ENCODE peak calls at places on chromosomes 11 and 22, in nine cellular contexts. H is activated CD4-positive, CD25-positive, alpha-beta regulatory T cell; I is NCI-H774; F is AG08396; N is immature natural killer cell; T is CD8-positive, alpha-beta memory T cell; X is HTR-8/SVneo; M is left colon; U is hypothalamus. B is an unnamed sample.

GRCh38 chr11:73095613-73096012 is 46.5 kb downstream of the FCHSD2 start:
- DNase-seq in H (no peak), I (no peak), F (no peak), N (no peak), T (no peak), X (no peak), M (no peak), U (no peak), B (no peak)

GRCh38 chr11:83293436-83293732 is 7.2 kb upstream of the CCDC90B start:
- DNase-seq in H (no peak), I (no peak), F (no peak), N (no peak), T (no peak), X (no peak), M (no peak), U (no peak), B (no peak)

GRCh38 chr11:63882555-63883242 is 34.3 kb downstream of the RCOR2 start:
- DNase-seq in H (no peak), I (no peak), F (no peak), N (peak), T (peak), X (no peak), M (no peak), U (no peak), B (peak)

GRCh38 chr11:47233989-47234668 is 14.5 kb downstream of the ACP2 start:
- DNase-seq in H (no peak), I (peak), F (peak), N (no peak), T (peak), X (no peak), M (no peak), U (no peak), B (no peak)

GRCh38 chr22:32842486-32842885 is 41.0 kb downstream of the TIMP3 start:
- DNase-seq in H (no peak), I (no peak), F (no peak), N (no peak), T (no peak), X (no peak), M (no peak), U (no peak), B (no peak)

GRCh38 chr22:26608129-26608528 is 9.7 kb downstream of the CRYBB1 start:
- DNase-seq in H (no peak), I (no peak), F (no peak), N (no peak), T (no peak), X (no peak), M (no peak), U (no peak), B (no peak)

GRCh38 chr22:42281706-42282251 is 11.3 kb upstream of the TCF20 start:
- DNase-seq in H (no peak), I (no peak), F (no peak), N (no peak), T (no peak), X (no peak), M (peak), U (no peak), B (no peak)

GRCh38 chr22:28222571-28222970 is 303.5 kb upstream of the PITPNB start:
- DNase-seq in H (no peak), I (no peak), F (no peak), N (no peak), T (no peak), X (no peak), M (no peak), U (no peak), B (no peak)

GRCh38 chr11:128407962-128408361 is 179.4 kb downstream of the ETS1 start:
- DNase-seq in H (no peak), I (no peak), F (no peak), N (no peak), T (no peak), X (no peak), M (no peak), U (no peak), B (no peak)

GRCh38 chr11:83392556-83392955 is 106.4 kb upstream of the CCDC90B start:
- DNase-seq in H (no peak), I (no peak), F (no peak), N (no peak), T (no peak), X (no peak), M (no peak), U (no peak), B (no peak)

GRCh38 chr11:78033040-78033439 is 10.0 kb upstream of the KCTD14 start:
- DNase-seq in H (no peak), I (no peak), F (no peak), N (no peak), T (no peak), X (no peak), M (no peak), U (no peak), B (no peak)

GRCh38 chr22:45212992-45213751 is 27.5 kb downstream of the KIAA0930 start:
- DNase-seq in H (no peak), I (no peak), F (peak), N (no peak), T (no peak), X (no peak), M (peak), U (peak), B (no peak)

GRCh38 chr22:43433904-43434600 is 22.2 kb downstream of the MPPED1 start:
- DNase-seq in H (no peak), I (no peak), F (no peak), N (no peak), T (no peak), X (no peak), M (no peak), U (no peak), B (no peak)